ENCODE peak calls at places on chromosomes 12 and 14, in five cellular contexts. N is NCI-H460, B is lung, Q is fibroblast of mammary gland, A is hypothalamus. T is an unnamed sample.

GRCh38 chr12:57235012-57235727 is 5.7 kb downstream of the SHMT2 start:
- DNase-seq in B (no peak), A (no peak), Q (no peak), N (peak), T (no peak)

GRCh38 chr12:75854681-75855309 is 176.8 kb downstream of the PHLDA1 start:
- DNase-seq in B (no peak), N (no peak), A (no peak), Q (peak), T (no peak)

GRCh38 chr12:56332512-56333196 is 1.1 kb downstream of the PAN2 start:
- DNase-seq in Q (no peak), N (no peak), A (no peak), B (no peak), T (no peak)

GRCh38 chr14:83163016-83163415 is 1629.4 kb upstream of the SEL1L start:
- DNase-seq in Q (no peak), A (no peak), B (no peak), N (no peak), T (no peak)

GRCh38 chr14:42980419-42980818 is 1373.7 kb downstream of the LRFN5 start:
- DNase-seq in N (no peak), A (no peak), Q (no peak), B (no peak), T (no peak)

GRCh38 chr12:126668538-126668937 is 1598.4 kb upstream of the TMEM132C start:
- DNase-seq in A (no peak), B (no peak), Q (peak), N (no peak), T (no peak)

GRCh38 chr12:77685112-77685511 is 145.6 kb upstream of the NAV3 start:
- DNase-seq in B (peak), N (peak), Q (peak), A (peak), T (peak)

GRCh38 chr12:19688489-19688888 is 249.2 kb downstream of the AEBP2 start:
- DNase-seq in N (no peak), B (no peak), Q (peak), A (no peak), T (no peak)

GRCh38 chr14:44896275-44897040 is 65.3 kb downstream of the KLHL28 start:
- DNase-seq in A (no peak), Q (no peak), N (no peak), B (no peak), T (no peak)